ENCODE peak calls at places on chromosomes 7 and 10, in nine cellular contexts. One of them, this sample, is unnamed.

GRCh38 chr10:29287635-29288034 is 1.2 kb upstream of the LYZL1 start:
- DNase-seq in colonic mucosa: no peak
- DNase-seq in hepatocyte: no peak
- DNase-seq in heart right ventricle: no peak
- DNase-seq in lower leg skin: no peak
- DNase-seq in GM06990: no peak
- DNase-seq in fibroblast of lung: no peak
- DNase-seq in BE2C: no peak
- DNase-seq in NB4: no peak
- DNase-seq in this sample: no peak

GRCh38 chr10:132834311-132834761 is 48.4 kb upstream of the NKX6-2 start:
- DNase-seq in colonic mucosa: no peak
- DNase-seq in hepatocyte: no peak
- DNase-seq in heart right ventricle: no peak
- DNase-seq in lower leg skin: peak
- DNase-seq in GM06990: no peak
- DNase-seq in fibroblast of lung: no peak
- DNase-seq in BE2C: no peak
- DNase-seq in NB4: no peak
- DNase-seq in this sample: no peak

GRCh38 chr10:35388197-35388596 is 51.9 kb downstream of the CCNY start:
- DNase-seq in colonic mucosa: no peak
- DNase-seq in hepatocyte: no peak
- DNase-seq in heart right ventricle: no peak
- DNase-seq in lower leg skin: no peak
- DNase-seq in GM06990: no peak
- DNase-seq in fibroblast of lung: no peak
- DNase-seq in BE2C: no peak
- DNase-seq in NB4: no peak
- DNase-seq in this sample: no peak

GRCh38 chr7:129438839-129439640 is 4.8 kb downstream of the STRIP2 start:
- DNase-seq in colonic mucosa: no peak
- DNase-seq in hepatocyte: peak
- DNase-seq in heart right ventricle: no peak
- DNase-seq in lower leg skin: no peak
- DNase-seq in GM06990: no peak
- DNase-seq in fibroblast of lung: peak
- DNase-seq in BE2C: no peak
- DNase-seq in NB4: peak
- DNase-seq in this sample: peak

GRCh38 chr10:92691591-92692084 is 1.9 kb downstream of the HHEX start:
- DNase-seq in colonic mucosa: peak
- DNase-seq in hepatocyte: no peak
- DNase-seq in heart right ventricle: peak
- DNase-seq in lower leg skin: peak
- DNase-seq in GM06990: peak
- DNase-seq in fibroblast of lung: no peak
- DNase-seq in BE2C: no peak
- DNase-seq in NB4: peak
- DNase-seq in this sample: no peak

GRCh38 chr10:59383436-59383835 is 21.1 kb upstream of the FAM13C start:
- DNase-seq in colonic mucosa: no peak
- DNase-seq in hepatocyte: no peak
- DNase-seq in heart right ventricle: no peak
- DNase-seq in lower leg skin: no peak
- DNase-seq in GM06990: no peak
- DNase-seq in fibroblast of lung: peak
- DNase-seq in BE2C: no peak
- DNase-seq in NB4: no peak
- DNase-seq in this sample: peak

GRCh38 chr7:90520484-90520883 is 51.0 kb downstream of the PTTG1IP2 start:
- DNase-seq in colonic mucosa: no peak
- DNase-seq in hepatocyte: peak
- DNase-seq in heart right ventricle: no peak
- DNase-seq in lower leg skin: no peak
- DNase-seq in GM06990: no peak
- DNase-seq in fibroblast of lung: peak
- DNase-seq in BE2C: no peak
- DNase-seq in NB4: peak
- DNase-seq in this sample: peak

GRCh38 chr7:40057292-40057691 is 77.1 kb downstream of the MPLKIP start:
- DNase-seq in colonic mucosa: peak
- DNase-seq in hepatocyte: peak
- DNase-seq in heart right ventricle: no peak
- DNase-seq in lower leg skin: no peak
- DNase-seq in GM06990: no peak
- DNase-seq in fibroblast of lung: peak
- DNase-seq in BE2C: no peak
- DNase-seq in NB4: no peak
- DNase-seq in this sample: peak

GRCh38 chr7:2681954-2682799 is 5.8 kb upstream of the AMZ1 start:
- DNase-seq in colonic mucosa: no peak
- DNase-seq in hepatocyte: no peak
- DNase-seq in heart right ventricle: no peak
- DNase-seq in lower leg skin: no peak
- DNase-seq in GM06990: no peak
- DNase-seq in fibroblast of lung: no peak
- DNase-seq in BE2C: no peak
- DNase-seq in NB4: no peak
- DNase-seq in this sample: no peak

GRCh38 chr7:87058739-87059524 is 522 bp downstream of the ELAPOR2 start:
- DNase-seq in colonic mucosa: peak
- DNase-seq in hepatocyte: peak
- DNase-seq in heart right ventricle: peak
- DNase-seq in lower leg skin: no peak
- DNase-seq in GM06990: no peak
- DNase-seq in fibroblast of lung: no peak
- DNase-seq in BE2C: peak
- DNase-seq in NB4: peak
- DNase-seq in this sample: no peak

GRCh38 chr7:155002411-155003214 is at the start of gene PAXIP1:
- DNase-seq in colonic mucosa: no peak
- DNase-seq in hepatocyte: peak
- DNase-seq in heart right ventricle: peak
- DNase-seq in lower leg skin: no peak
- DNase-seq in GM06990: peak
- DNase-seq in fibroblast of lung: peak
- DNase-seq in BE2C: peak
- DNase-seq in NB4: peak
- DNase-seq in this sample: no peak

GRCh38 chr7:22667562-22668239 is 59.3 kb upstream of the IL6 start:
- DNase-seq in colonic mucosa: no peak
- DNase-seq in hepatocyte: peak
- DNase-seq in heart right ventricle: no peak
- DNase-seq in lower leg skin: no peak
- DNase-seq in GM06990: no peak
- DNase-seq in fibroblast of lung: peak
- DNase-seq in BE2C: no peak
- DNase-seq in NB4: no peak
- DNase-seq in this sample: peak

GRCh38 chr7:43540463-43540862 is 42.4 kb upstream of the STK17A start:
- DNase-seq in colonic mucosa: no peak
- DNase-seq in hepatocyte: no peak
- DNase-seq in heart right ventricle: no peak
- DNase-seq in lower leg skin: no peak
- DNase-seq in GM06990: no peak
- DNase-seq in fibroblast of lung: no peak
- DNase-seq in BE2C: no peak
- DNase-seq in NB4: no peak
- DNase-seq in this sample: no peak

GRCh38 chr7:152103066-152103465 is 77.6 kb downstream of the GALNT11 start:
- DNase-seq in colonic mucosa: no peak
- DNase-seq in hepatocyte: no peak
- DNase-seq in heart right ventricle: no peak
- DNase-seq in lower leg skin: no peak
- DNase-seq in GM06990: no peak
- DNase-seq in fibroblast of lung: no peak
- DNase-seq in BE2C: no peak
- DNase-seq in NB4: no peak
- DNase-seq in this sample: no peak

GRCh38 chr7:159147687-159148086 is 3.0 kb upstream of the VIPR2 start:
- DNase-seq in colonic mucosa: no peak
- DNase-seq in hepatocyte: no peak
- DNase-seq in heart right ventricle: no peak
- DNase-seq in lower leg skin: no peak
- DNase-seq in GM06990: no peak
- DNase-seq in fibroblast of lung: no peak
- DNase-seq in BE2C: no peak
- DNase-seq in NB4: no peak
- DNase-seq in this sample: no peak

GRCh38 chr10:80191589-80192270 is 13.6 kb downstream of the ANXA11 start:
- DNase-seq in colonic mucosa: peak
- DNase-seq in hepatocyte: no peak
- DNase-seq in heart right ventricle: no peak
- DNase-seq in lower leg skin: no peak
- DNase-seq in GM06990: no peak
- DNase-seq in fibroblast of lung: no peak
- DNase-seq in BE2C: no peak
- DNase-seq in NB4: no peak
- DNase-seq in this sample: no peak

GRCh38 chr7:91239171-91239604 is 25.0 kb upstream of the FZD1 start:
- DNase-seq in colonic mucosa: no peak
- DNase-seq in hepatocyte: no peak
- DNase-seq in heart right ventricle: no peak
- DNase-seq in lower leg skin: no peak
- DNase-seq in GM06990: no peak
- DNase-seq in fibroblast of lung: peak
- DNase-seq in BE2C: no peak
- DNase-seq in NB4: peak
- DNase-seq in this sample: peak

GRCh38 chr10:73731588-73732375 is 12.4 kb upstream of the SEC24C start:
- DNase-seq in colonic mucosa: no peak
- DNase-seq in hepatocyte: no peak
- DNase-seq in heart right ventricle: no peak
- DNase-seq in lower leg skin: no peak
- DNase-seq in GM06990: no peak
- DNase-seq in fibroblast of lung: no peak
- DNase-seq in BE2C: no peak
- DNase-seq in NB4: no peak
- DNase-seq in this sample: no peak
- H3K4me3 ChIP-seq in colonic mucosa: no peak
- H3K4me3 ChIP-seq in hepatocyte: no peak
- H3K4me3 ChIP-seq in heart right ventricle: peak
- H3K4me3 ChIP-seq in lower leg skin: no peak
- H3K4me3 ChIP-seq in GM06990: no peak
- H3K4me3 ChIP-seq in fibroblast of lung: peak
- H3K4me3 ChIP-seq in BE2C: no peak
- H3K4me3 ChIP-seq in NB4: peak
- H3K4me3 ChIP-seq in this sample: peak

DNA sequence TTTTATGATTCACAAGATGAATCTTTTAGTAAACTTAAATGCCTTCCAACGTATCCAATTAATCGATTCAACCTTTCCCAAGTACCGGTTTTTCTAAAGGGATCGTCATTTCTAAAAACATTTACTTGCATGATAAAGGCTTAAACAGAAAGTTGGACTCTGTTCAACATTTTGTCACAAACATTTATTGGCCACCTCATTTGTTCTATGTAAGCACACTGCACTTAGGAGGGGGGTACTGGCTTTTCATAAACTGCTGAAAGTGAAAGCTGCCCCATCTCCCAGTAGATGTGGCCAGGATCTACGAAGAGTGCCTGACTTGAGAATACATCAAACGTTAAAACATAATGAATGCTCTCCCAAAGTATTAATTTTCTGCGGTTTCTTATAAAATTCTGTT is 37.3 kb upstream of the LAMB4 start:
- DNase-seq in colonic mucosa: no peak
- DNase-seq in hepatocyte: peak
- DNase-seq in heart right ventricle: no peak
- DNase-seq in lower leg skin: no peak
- DNase-seq in GM06990: no peak
- DNase-seq in fibroblast of lung: peak
- DNase-seq in BE2C: no peak
- DNase-seq in NB4: no peak
- DNase-seq in this sample: peak
- TF ChIP-seq CTCF in colonic mucosa: no peak
- TF ChIP-seq CTCF in hepatocyte: no peak
- TF ChIP-seq CTCF in heart right ventricle: no peak
- TF ChIP-seq CTCF in lower leg skin: no peak
- TF ChIP-seq CTCF in GM06990: no peak
- TF ChIP-seq CTCF in fibroblast of lung: no peak
- TF ChIP-seq CTCF in BE2C: no peak
- TF ChIP-seq CTCF in NB4: no peak
- TF ChIP-seq CTCF in this sample: no peak

DNA sequence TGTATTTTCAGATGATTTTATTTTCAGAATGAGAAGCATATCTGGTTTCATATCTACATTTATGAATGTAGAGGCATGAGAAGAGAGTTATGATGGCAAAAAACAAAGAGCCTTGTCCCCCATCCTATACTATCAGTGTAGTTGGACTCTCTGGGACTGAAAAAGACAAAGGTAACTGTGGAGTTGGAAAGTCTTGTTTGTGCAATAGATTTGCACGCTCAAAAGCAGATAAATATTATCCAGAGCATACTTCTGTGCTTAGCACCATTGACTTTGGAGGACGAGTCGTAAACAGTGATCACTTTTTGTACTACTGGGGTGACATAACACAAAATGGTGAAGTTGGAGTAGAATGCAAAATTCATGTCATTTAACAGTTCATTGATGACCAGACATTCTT is 85.2 kb upstream of the EGFR start:
- DNase-seq in colonic mucosa: no peak
- DNase-seq in hepatocyte: no peak
- DNase-seq in heart right ventricle: no peak
- DNase-seq in lower leg skin: no peak
- DNase-seq in GM06990: no peak
- DNase-seq in fibroblast of lung: no peak
- DNase-seq in BE2C: no peak
- DNase-seq in NB4: no peak
- DNase-seq in this sample: no peak
- H3K4me3 ChIP-seq in colonic mucosa: peak
- H3K4me3 ChIP-seq in hepatocyte: peak
- H3K4me3 ChIP-seq in heart right ventricle: peak
- H3K4me3 ChIP-seq in lower leg skin: no peak
- H3K4me3 ChIP-seq in GM06990: no peak
- H3K4me3 ChIP-seq in fibroblast of lung: peak
- H3K4me3 ChIP-seq in BE2C: peak
- H3K4me3 ChIP-seq in NB4: no peak
- H3K4me3 ChIP-seq in this sample: peak

DNA sequence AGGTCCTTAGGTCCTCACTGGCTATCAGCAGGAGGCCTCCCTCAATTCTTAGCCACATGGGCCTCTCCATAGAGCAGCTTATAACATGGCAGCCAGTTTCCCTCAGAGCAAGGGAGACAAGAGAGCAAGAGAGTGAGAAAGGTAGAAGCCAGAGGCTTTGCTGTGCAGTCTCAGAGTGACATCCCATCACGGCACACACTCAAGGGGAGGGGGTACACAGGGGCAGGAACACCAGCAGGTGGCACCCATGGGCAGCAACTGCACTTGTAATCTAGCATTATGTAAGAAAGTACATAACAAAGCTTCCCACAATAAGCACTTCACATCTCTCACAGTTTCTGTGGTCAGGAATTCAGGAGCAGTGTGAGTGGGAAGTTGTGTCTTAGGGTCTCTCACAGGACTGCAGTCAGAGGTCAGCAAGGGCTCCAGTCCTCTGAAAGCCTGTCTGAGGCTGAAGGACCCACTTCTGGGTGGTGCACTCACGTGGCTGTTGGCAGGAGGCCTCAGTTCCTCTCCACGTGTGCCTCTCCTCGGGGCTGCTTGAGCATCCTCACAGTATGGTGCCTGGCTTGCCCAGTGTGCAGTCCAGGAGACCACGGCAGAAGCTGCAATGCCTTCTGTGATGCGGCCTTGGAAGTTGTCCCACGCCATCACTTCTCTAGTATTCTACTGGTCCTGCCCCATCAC is 159.4 kb downstream of the OAT start:
- DNase-seq in colonic mucosa: no peak
- DNase-seq in hepatocyte: no peak
- DNase-seq in heart right ventricle: no peak
- DNase-seq in lower leg skin: no peak
- DNase-seq in GM06990: no peak
- DNase-seq in fibroblast of lung: no peak
- DNase-seq in BE2C: peak
- DNase-seq in NB4: peak
- DNase-seq in this sample: no peak
- TF ChIP-seq CTCF in colonic mucosa: no peak
- TF ChIP-seq CTCF in hepatocyte: no peak
- TF ChIP-seq CTCF in heart right ventricle: no peak
- TF ChIP-seq CTCF in lower leg skin: no peak
- TF ChIP-seq CTCF in GM06990: peak
- TF ChIP-seq CTCF in fibroblast of lung: no peak
- TF ChIP-seq CTCF in BE2C: peak
- TF ChIP-seq CTCF in NB4: peak
- TF ChIP-seq CTCF in this sample: no peak